ENCODE peak calls at places on chromosomes 16 and 17, in four cellular contexts. One of them, this sample, is unnamed.

GRCh38 chr17:80588687-80589086 is 44.0 kb downstream of the RPTOR start:
- DNase-seq in sigmoid colon: no peak
- DNase-seq in tibial nerve: no peak
- DNase-seq in esophagus muscularis mucosa: no peak
- DNase-seq in this sample: no peak

GRCh38 chr16:168424-168823 is 2.6 kb downstream of the HBM start:
- DNase-seq in esophagus muscularis mucosa: no peak
- DNase-seq in sigmoid colon: no peak
- DNase-seq in tibial nerve: no peak
- DNase-seq in this sample: no peak

GRCh38 chr16:48384982-48385271 is 286 bp downstream of the SIAH1 start:
- DNase-seq in sigmoid colon: no peak
- DNase-seq in tibial nerve: no peak
- DNase-seq in esophagus muscularis mucosa: no peak
- DNase-seq in this sample: no peak

GRCh38 chr17:65368341-65368740 is 193.1 kb downstream of the AXIN2 start:
- DNase-seq in sigmoid colon: no peak
- DNase-seq in tibial nerve: no peak
- DNase-seq in esophagus muscularis mucosa: peak
- DNase-seq in this sample: no peak

GRCh38 chr16:16197331-16197730 is 26.0 kb downstream of the ABCC6 start:
- DNase-seq in tibial nerve: no peak
- DNase-seq in sigmoid colon: no peak
- DNase-seq in esophagus muscularis mucosa: no peak
- DNase-seq in this sample: no peak

GRCh38 chr16:51166116-51166515 is 15.0 kb upstream of the SALL1 start:
- DNase-seq in esophagus muscularis mucosa: no peak
- DNase-seq in sigmoid colon: no peak
- DNase-seq in tibial nerve: no peak
- DNase-seq in this sample: no peak

GRCh38 chr17:59651346-59651745 is 31.7 kb downstream of the CLTC start:
- DNase-seq in sigmoid colon: no peak
- DNase-seq in esophagus muscularis mucosa: no peak
- DNase-seq in tibial nerve: no peak
- DNase-seq in this sample: no peak

GRCh38 chr16:77271532-77272426 is 72.6 kb downstream of the SYCE1L start:
- DNase-seq in sigmoid colon: no peak
- DNase-seq in esophagus muscularis mucosa: no peak
- DNase-seq in tibial nerve: no peak
- DNase-seq in this sample: no peak

GRCh38 chr17:51046527-51047384 is 73.9 kb downstream of the SPAG9 start:
- DNase-seq in tibial nerve: peak
- DNase-seq in esophagus muscularis mucosa: peak
- DNase-seq in sigmoid colon: peak
- DNase-seq in this sample: no peak

GRCh38 chr17:41457656-41458055 is 9.5 kb downstream of the KRT32 start:
- DNase-seq in tibial nerve: no peak
- DNase-seq in sigmoid colon: no peak
- DNase-seq in esophagus muscularis mucosa: no peak
- DNase-seq in this sample: no peak

GRCh38 chr17:19876524-19877161 is 8.9 kb upstream of the ULK2 start:
- DNase-seq in sigmoid colon: peak
- DNase-seq in esophagus muscularis mucosa: no peak
- DNase-seq in tibial nerve: peak
- DNase-seq in this sample: peak

GRCh38 chr17:74947041-74947754 is 11.5 kb downstream of the OTOP3 start:
- DNase-seq in tibial nerve: no peak
- DNase-seq in sigmoid colon: no peak
- DNase-seq in esophagus muscularis mucosa: no peak
- DNase-seq in this sample: no peak

GRCh38 chr16:30553396-30553899 is 4.7 kb downstream of the ZNF764 start:
- DNase-seq in tibial nerve: no peak
- DNase-seq in esophagus muscularis mucosa: no peak
- DNase-seq in sigmoid colon: no peak
- DNase-seq in this sample: no peak

GRCh38 chr16:58011652-58012051 is 10.4 kb downstream of the USB1 start:
- DNase-seq in esophagus muscularis mucosa: no peak
- DNase-seq in tibial nerve: no peak
- DNase-seq in sigmoid colon: no peak
- DNase-seq in this sample: no peak

GRCh38 chr16:85029413-85029794 is 1.8 kb downstream of the KIAA0513 start:
- DNase-seq in tibial nerve: no peak
- DNase-seq in esophagus muscularis mucosa: no peak
- DNase-seq in sigmoid colon: peak
- DNase-seq in this sample: no peak

GRCh38 chr17:17824780-17825614 is 11.8 kb downstream of the SREBF1 start:
- DNase-seq in sigmoid colon: peak
- DNase-seq in esophagus muscularis mucosa: no peak
- DNase-seq in tibial nerve: no peak
- DNase-seq in this sample: no peak

GRCh38 chr16:58904254-58904653 is 170.1 kb upstream of the GOT2 start:
- DNase-seq in esophagus muscularis mucosa: no peak
- DNase-seq in sigmoid colon: no peak
- DNase-seq in tibial nerve: no peak
- DNase-seq in this sample: no peak

GRCh38 chr17:13372432-13372831 is 229.3 kb downstream of the HS3ST3A1 start:
- DNase-seq in esophagus muscularis mucosa: no peak
- DNase-seq in tibial nerve: no peak
- DNase-seq in sigmoid colon: no peak
- DNase-seq in this sample: no peak

GRCh38 chr17:339193-340061 is 13.2 kb downstream of the RPH3AL start:
- DNase-seq in tibial nerve: no peak
- DNase-seq in sigmoid colon: peak
- DNase-seq in esophagus muscularis mucosa: no peak
- DNase-seq in this sample: no peak

GRCh38 chr17:1709971-1710806 is at the start of gene TLCD2:
- DNase-seq in tibial nerve: no peak
- DNase-seq in esophagus muscularis mucosa: no peak
- DNase-seq in sigmoid colon: peak
- DNase-seq in this sample: peak

GRCh38 chr17:45020354-45021138 is 30.9 kb downstream of the DCAKD start:
- DNase-seq in sigmoid colon: peak
- DNase-seq in tibial nerve: peak
- DNase-seq in esophagus muscularis mucosa: no peak
- DNase-seq in this sample: no peak

GRCh38 chr16:66845791-66846221 is 1.6 kb downstream of the CA7 start:
- DNase-seq in sigmoid colon: no peak
- DNase-seq in tibial nerve: no peak
- DNase-seq in esophagus muscularis mucosa: no peak
- DNase-seq in this sample: no peak

GRCh38 chr16:66844342-66845079 is at the start of gene CA7:
- DNase-seq in tibial nerve: no peak
- DNase-seq in esophagus muscularis mucosa: no peak
- DNase-seq in sigmoid colon: no peak
- DNase-seq in this sample: peak

GRCh38 chr16:66846266-66846665 is 2.1 kb downstream of the CA7 start:
- DNase-seq in esophagus muscularis mucosa: no peak
- DNase-seq in tibial nerve: no peak
- DNase-seq in sigmoid colon: no peak
- DNase-seq in this sample: no peak

GRCh38 chr16:66844009-66844341 is 239 bp upstream of the CA7 start:
- DNase-seq in esophagus muscularis mucosa: no peak
- DNase-seq in sigmoid colon: no peak
- DNase-seq in tibial nerve: no peak
- DNase-seq in this sample: no peak

DNA sequence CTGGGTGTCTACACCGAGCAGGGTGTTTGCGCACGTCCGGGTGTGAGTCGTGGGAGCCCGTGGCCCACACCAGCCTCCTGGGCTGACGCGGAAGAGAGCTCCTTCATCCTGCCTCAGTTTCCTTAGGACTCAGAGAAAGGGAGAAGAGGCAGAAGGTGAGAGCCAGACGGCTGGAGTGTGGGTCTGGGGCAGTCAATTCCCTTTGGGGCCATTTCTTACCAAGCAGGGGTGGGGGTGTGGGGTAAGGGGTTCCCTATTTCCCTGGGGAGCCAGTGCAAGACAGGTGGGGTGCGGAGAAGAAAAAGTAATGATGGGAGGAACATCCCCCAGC is 831 bp downstream of the CA7 start:
- DNase-seq in sigmoid colon: no peak
- DNase-seq in esophagus muscularis mucosa: no peak
- DNase-seq in tibial nerve: no peak
- DNase-seq in this sample: peak
- TF ChIP-seq EP300 in sigmoid colon: no peak
- TF ChIP-seq EP300 in esophagus muscularis mucosa: no peak
- TF ChIP-seq EP300 in tibial nerve: no peak
- TF ChIP-seq EP300 in this sample: no peak

DNA sequence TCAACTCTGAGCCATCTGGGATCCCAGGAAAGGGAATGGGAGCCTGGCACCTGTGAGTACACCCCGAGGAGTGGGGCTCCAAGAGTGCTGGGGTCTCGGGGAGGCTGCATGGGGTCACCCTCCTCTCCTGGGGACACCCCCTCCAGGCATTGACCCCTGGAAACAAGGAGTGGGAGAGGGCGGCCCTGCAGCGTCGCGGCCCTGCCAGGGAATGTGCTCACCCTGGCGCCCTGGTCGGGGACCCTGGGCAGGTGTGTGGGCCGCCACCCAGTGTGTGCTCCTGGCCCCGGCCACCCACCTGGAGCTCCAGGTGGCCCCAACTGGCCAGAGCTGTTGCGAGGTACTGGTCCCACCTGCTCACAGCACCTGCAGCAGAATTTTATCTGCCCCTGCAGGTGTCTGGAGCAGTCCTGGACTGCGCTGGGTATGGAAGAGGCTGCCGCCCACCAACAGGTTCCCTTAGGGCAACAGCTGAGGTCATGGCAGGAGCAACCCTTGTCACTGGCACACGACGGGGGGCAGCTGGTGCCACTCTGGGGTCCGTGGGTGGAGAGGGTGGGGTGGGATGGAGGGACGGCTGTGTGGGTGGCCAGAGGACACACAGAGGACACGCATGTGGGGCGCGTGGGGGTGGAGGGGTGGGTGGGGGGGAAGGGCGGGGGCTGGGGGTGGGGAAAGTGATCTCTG is 5.4 kb upstream of the PABPN1L start:
- DNase-seq in esophagus muscularis mucosa: no peak
- DNase-seq in sigmoid colon: no peak
- DNase-seq in tibial nerve: no peak
- DNase-seq in this sample: no peak
- TF ChIP-seq POLR2A in esophagus muscularis mucosa: no peak
- TF ChIP-seq POLR2A in sigmoid colon: no peak
- TF ChIP-seq POLR2A in tibial nerve: no peak
- TF ChIP-seq POLR2A in this sample: no peak

DNA sequence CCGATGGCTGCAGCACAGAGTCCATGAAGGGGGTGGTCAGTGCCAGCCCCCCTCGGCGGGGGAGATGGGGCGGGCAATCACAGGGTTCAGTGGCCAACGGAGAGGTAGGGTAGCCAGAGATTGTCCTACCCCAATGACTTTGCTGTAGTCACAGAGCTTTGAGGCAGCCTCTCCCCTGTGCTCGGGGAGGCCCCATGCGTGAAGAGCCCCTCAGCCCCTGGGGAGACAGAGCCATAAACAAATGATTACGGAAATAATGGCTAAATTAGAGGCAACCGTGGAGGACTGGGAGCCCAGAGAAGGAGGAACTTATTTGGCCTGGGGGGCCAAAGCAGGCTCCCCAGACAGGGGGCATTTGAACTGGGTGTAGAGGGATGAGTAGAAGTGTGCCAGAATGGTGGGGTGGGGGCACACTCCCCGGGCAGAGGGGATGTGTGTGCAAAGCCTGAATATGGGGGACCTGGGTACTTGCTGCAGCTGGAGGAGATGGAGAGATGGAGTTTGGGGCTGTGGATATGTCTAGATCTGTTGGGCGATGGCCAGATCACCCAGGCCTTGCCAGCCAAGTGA is 164.8 kb downstream of the CMIP start:
- DNase-seq in sigmoid colon: no peak
- DNase-seq in esophagus muscularis mucosa: no peak
- DNase-seq in tibial nerve: no peak
- DNase-seq in this sample: no peak
- H3K4me3 ChIP-seq in sigmoid colon: no peak
- H3K4me3 ChIP-seq in esophagus muscularis mucosa: no peak
- H3K4me3 ChIP-seq in tibial nerve: no peak
- H3K4me3 ChIP-seq in this sample: peak

DNA sequence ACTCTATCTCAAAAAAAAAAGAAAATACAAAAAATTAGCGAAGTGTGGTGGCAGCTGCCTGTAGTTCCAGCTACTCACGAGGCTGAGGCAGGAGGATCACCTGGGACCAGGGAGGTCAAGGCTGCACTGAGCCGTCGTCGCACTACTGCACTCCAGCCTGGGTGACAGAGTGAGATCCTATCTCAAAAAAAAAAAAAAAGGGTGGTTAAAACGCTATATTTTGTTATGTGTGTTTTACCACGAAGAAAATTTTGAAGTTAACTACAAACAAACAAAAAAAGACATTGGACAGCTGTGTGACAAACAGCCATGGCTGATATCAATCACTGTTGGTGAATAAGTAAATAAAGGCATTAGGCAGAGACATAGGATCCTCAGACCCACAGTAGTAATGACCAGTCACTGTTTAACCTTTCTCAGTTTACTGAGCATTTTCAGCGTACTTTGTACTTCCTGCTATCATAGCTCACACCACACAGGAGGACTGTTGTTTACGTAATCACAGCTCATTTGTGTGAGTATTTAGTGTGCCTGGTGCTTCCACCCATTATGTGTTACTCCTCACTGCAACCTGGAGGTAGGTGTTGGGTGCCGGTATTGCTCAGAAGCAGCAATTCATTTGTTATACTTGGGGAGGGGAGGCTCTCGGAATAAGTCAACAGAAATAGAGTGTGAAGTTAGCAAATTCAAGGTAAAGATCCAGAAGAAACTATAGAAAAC is 55.4 kb downstream of the COPRS start:
- DNase-seq in sigmoid colon: no peak
- DNase-seq in tibial nerve: no peak
- DNase-seq in esophagus muscularis mucosa: no peak
- DNase-seq in this sample: no peak
- TF ChIP-seq EP300 in sigmoid colon: no peak
- TF ChIP-seq EP300 in tibial nerve: no peak
- TF ChIP-seq EP300 in esophagus muscularis mucosa: no peak
- TF ChIP-seq EP300 in this sample: no peak